ENCODE peak calls at places on chromosomes 2 and 18, in ten cellular contexts. J is activated naive CD4-positive, alpha-beta T cell treated with anti-CD3 and anti-CD28 coated beads for 36 hours; T is mucosa of gallbladder; P is gastrocnemius medialis; H is naive thymus-derived CD4-positive, alpha-beta T cell; D is LoVo; C is posterior cingulate gyrus; Z is neuronal stem cell; L is foreskin fibroblast; M is activated CD4-positive, alpha-beta T cell treated with anti-CD3 and anti-CD28 coated beads for 36 hours. I is an unnamed sample.
A peak's percentile ranks its signal among the peaks of the same experiment; 100 is the strongest.

GRCh38 chr18:37253424-37254255 is 312.0 kb downstream of the CELF4 start:
- DNase-seq in D (no peak), C (no peak), L (peak; percentile 33), Z (peak; percentile 67), H (no peak), T (no peak), P (no peak), M (peak; percentile 22), J (no peak), I (no peak)

GRCh38 chr2:106745468-106745867 is 140.5 kb downstream of the ST6GAL2 start:
- DNase-seq in T (no peak), L (no peak), C (no peak), H (no peak), Z (no peak), P (no peak), M (no peak), J (no peak), D (no peak), I (peak; percentile 94)

GRCh38 chr2:85961053-85961452 is 72.3 kb upstream of the ST3GAL5 start:
- DNase-seq in M (no peak), Z (no peak), C (no peak), T (no peak), H (no peak), D (no peak), J (peak; percentile 12), P (no peak), L (no peak), I (no peak)

GRCh38 chr18:11909597-11910026 is 1.5 kb upstream of the MPPE1 start:
- DNase-seq in T (no peak), D (peak; percentile 52), Z (no peak), P (no peak), J (peak; percentile 17), L (peak; percentile 28), C (no peak), M (no peak), H (no peak), I (peak; percentile 23)

GRCh38 chr18:78571063-78571785 is 408.4 kb upstream of the SALL3 start:
- DNase-seq in J (no peak), T (no peak), L (no peak), H (no peak), D (no peak), C (no peak), Z (no peak), M (no peak), P (no peak), I (no peak)

GRCh38 chr2:96763511-96764252 is 3.0 kb downstream of the CNNM4 start:
- DNase-seq in P (no peak), H (no peak), T (no peak), Z (no peak), L (peak; percentile 45), J (peak; percentile 35), D (no peak), M (peak; percentile 37), C (no peak), I (peak; percentile 76)

GRCh38 chr2:171404258-171404657 is 29.5 kb downstream of the METTL8 start:
- DNase-seq in M (no peak), J (no peak), P (no peak), T (no peak), Z (no peak), H (no peak), C (no peak), L (peak; percentile 79), D (peak; percentile 32), I (no peak)

GRCh38 chr2:54470241-54470938 is 14.3 kb downstream of the SPTBN1 start:
- DNase-seq in H (no peak), P (no peak), M (no peak), L (peak; percentile 66), J (no peak), C (no peak), D (no peak), T (no peak), Z (no peak), I (no peak)

GRCh38 chr2:148680462-148680861 is 35.9 kb downstream of the EPC2 start:
- DNase-seq in C (no peak), J (no peak), D (no peak), M (no peak), Z (no peak), H (no peak), L (no peak), P (no peak), T (no peak), I (no peak)

GRCh38 chr18:9095297-9096012 is 7.0 kb upstream of the NDUFV2 start:
- DNase-seq in J (peak; percentile 88), H (peak; percentile 50), P (no peak), Z (no peak), T (no peak), C (no peak), M (peak; percentile 82), D (no peak), L (peak; percentile 41), I (no peak)

GRCh38 chr2:31049913-31050588 is 88.2 kb downstream of the GALNT14 start:
- DNase-seq in Z (no peak), L (no peak), D (no peak), T (peak; percentile 18), J (no peak), C (no peak), H (no peak), P (no peak), M (no peak), I (peak; percentile 69)

GRCh38 chr2:73085691-73086090 is 14.2 kb upstream of the SFXN5 start:
- DNase-seq in T (peak; percentile 88), J (peak; percentile 90), M (peak; percentile 91), P (peak; percentile 74), C (peak; percentile 71), H (peak; percentile 52), D (peak; percentile 55), Z (peak; percentile 77), L (peak; percentile 88), I (peak; percentile 85)

GRCh38 chr2:1925516-1925915 is 181.2 kb upstream of the PXDN start:
- DNase-seq in T (no peak), Z (no peak), D (no peak), L (no peak), M (no peak), J (no peak), P (no peak), C (no peak), H (no peak), I (no peak)

GRCh38 chr18:54229660-54230059 is 5.2 kb upstream of the MBD2 start:
- DNase-seq in D (no peak), H (no peak), C (no peak), L (no peak), M (peak; percentile 30), T (no peak), Z (no peak), P (no peak), J (no peak), I (no peak)

GRCh38 chr2:240157147-240157470 is 16.7 kb upstream of the OTOS start:
- DNase-seq in H (no peak), C (no peak), D (no peak), L (no peak), Z (no peak), T (no peak), J (no peak), M (no peak), P (no peak), I (no peak)

GRCh38 chr18:26961805-26962204 is 96.3 kb upstream of the AQP4 start:
- DNase-seq in D (no peak), H (no peak), P (no peak), J (no peak), M (no peak), L (no peak), C (no peak), T (no peak), Z (no peak), I (no peak)

GRCh38 chr2:236341066-236341465 is 76.9 kb upstream of the ASB18 start:
- DNase-seq in J (no peak), P (no peak), D (no peak), H (no peak), L (no peak), C (no peak), M (no peak), Z (no peak), T (no peak), I (no peak)

GRCh38 chr2:20439503-20439902 is 7.4 kb upstream of the RHOB start:
- DNase-seq in D (no peak), P (peak; percentile 35), Z (no peak), T (no peak), M (no peak), H (no peak), C (no peak), L (peak; percentile 22), J (no peak), I (no peak)

I was measured in NCI-H82.